ENCODE peak calls at places on chromosomes 11 and 22, in ten cellular contexts. S is endothelial cell of umbilical vein, P is prostate gland, G is A549, C is ovary, B is HCT116, F is body of pancreas, W is transverse colon, Y is stomach, I is gastrocnemius medialis. V is an unnamed sample.

GRCh38 chr22:43743131-43743530 is 69.0 kb downstream of the EFCAB6 start:
- DNase-seq in S (no peak), P (no peak), G (no peak), C (no peak), B (no peak), F (no peak), W (no peak), Y (no peak), I (no peak), V (no peak)

GRCh38 chr11:35182317-35182939 is 43.5 kb downstream of the CD44 start:
- DNase-seq in S (no peak), P (peak), G (no peak), C (no peak), B (no peak), F (no peak), W (no peak), Y (no peak), I (no peak), V (no peak)

GRCh38 chr11:2837096-2837601 is 48.4 kb downstream of the CDKN1C start:
- DNase-seq in S (no peak), P (peak), G (peak), C (no peak), B (peak), F (peak), W (peak), Y (peak), I (peak), V (peak)

GRCh38 chr11:114785820-114786219 is 107.5 kb downstream of the NXPE2 start:
- DNase-seq in S (no peak), P (no peak), G (no peak), C (no peak), B (no peak), F (no peak), W (no peak), Y (no peak), I (no peak), V (no peak)

GRCh38 chr22:50041361-50042065 is 16.6 kb downstream of the TTLL8 start:
- DNase-seq in S (no peak), P (no peak), G (no peak), C (no peak), B (no peak), F (no peak), W (no peak), Y (no peak), I (no peak), V (no peak)

GRCh38 chr11:8597182-8597581 is 3.2 kb upstream of the STK33 start:
- DNase-seq in S (no peak), P (no peak), G (peak), C (no peak), B (no peak), F (no peak), W (no peak), Y (no peak), I (no peak), V (no peak)

GRCh38 chr11:71379722-71380121 is 68.5 kb downstream of the DHCR7 start:
- DNase-seq in S (no peak), P (no peak), G (no peak), C (no peak), B (no peak), F (no peak), W (no peak), Y (no peak), I (no peak), V (no peak)

GRCh38 chr11:50187220-50187619 is 154.5 kb downstream of the OR4C45 start:
- DNase-seq in S (no peak), P (no peak), G (no peak), C (no peak), B (no peak), F (no peak), W (no peak), Y (no peak), I (no peak), V (no peak)

GRCh38 chr11:76863196-76863777 is 2.6 kb downstream of the ACER3 start:
- DNase-seq in S (no peak), P (no peak), G (no peak), C (no peak), B (no peak), F (no peak), W (peak), Y (no peak), I (no peak), V (peak)

DNA sequence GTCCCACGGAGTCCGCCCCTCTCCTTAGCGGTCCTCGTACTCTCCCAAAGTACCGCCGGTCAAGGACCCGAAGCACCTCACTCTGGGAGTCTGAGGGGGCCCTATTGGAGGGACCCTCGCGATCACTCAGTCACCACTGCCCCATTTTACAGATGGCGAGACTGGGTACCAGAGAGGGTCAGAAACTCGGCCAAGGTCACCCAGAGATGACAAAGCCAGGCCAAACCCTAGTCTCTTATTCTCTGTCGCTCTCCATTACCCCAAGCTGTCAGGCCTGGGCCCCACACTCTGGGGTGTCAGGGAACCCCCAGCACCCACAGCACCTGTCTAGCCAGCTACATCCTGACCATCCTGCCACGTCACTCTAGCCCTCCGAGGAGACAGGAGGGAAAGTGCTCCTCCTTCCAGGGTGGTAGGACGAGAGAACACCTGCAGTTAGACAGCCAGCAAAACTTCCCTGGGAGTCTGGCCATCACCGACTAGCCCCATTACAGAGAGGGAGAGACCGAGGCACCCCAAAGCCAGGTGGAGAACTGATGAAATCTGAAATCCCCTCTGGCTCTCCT is 1.4 kb upstream of the KCNJ4 start:
- DNase-seq in S (no peak), P (no peak), G (no peak), C (no peak), B (no peak), F (no peak), W (no peak), Y (no peak), I (no peak), V (no peak)
- H3K4me3 ChIP-seq in S (no peak), P (no peak), G (peak), C (no peak), B (no peak), F (no peak), W (no peak), Y (peak), I (no peak), V (no peak)

DNA sequence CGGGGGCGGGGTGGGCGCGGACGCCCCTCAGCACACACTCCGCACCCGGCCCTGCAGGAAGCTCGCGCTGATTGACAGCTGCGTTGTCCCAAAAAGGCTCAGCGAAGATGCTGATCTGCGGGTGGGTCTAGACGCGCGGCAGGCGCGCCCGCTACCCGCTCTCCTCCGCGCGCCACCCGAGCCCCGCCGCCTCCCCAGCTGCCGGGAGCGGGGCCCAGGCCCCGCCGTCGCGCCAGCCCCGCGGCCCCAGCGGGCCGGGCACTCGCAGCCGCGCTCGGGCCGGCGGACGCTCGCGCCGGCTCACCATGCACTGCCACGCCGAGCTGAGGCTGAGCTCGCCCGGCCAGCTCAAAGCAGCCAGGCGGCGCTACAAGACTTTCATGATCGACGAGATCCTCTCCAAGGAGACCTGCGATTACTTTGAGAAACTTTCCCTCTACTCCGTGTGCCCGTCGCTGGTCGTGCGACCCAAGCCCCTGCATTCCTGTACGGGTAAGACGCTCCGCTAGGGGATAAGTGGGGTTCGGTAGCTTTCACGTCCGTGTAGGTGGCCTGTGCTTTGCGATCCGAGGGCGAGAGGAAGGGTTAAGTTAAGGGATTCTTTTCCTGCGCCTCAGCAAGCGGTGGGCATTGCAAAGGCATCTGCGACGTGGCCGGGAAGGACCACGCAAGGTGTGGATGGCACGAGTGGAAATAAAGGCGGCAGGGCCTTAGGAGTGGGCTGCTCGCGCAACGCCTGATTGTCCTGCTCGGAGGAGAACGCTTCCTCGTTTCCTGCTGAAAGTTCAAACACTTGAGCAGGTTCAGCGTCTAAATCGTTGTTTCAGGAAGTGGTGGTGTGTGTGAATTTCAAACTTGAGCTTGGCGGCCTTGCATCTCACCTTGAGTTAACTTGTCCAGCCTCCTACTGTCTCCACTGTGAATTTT is at the start of gene BARX2:
- DNase-seq in S (peak), P (peak), G (peak), C (no peak), B (peak), F (peak), W (peak), Y (peak), I (no peak), V (no peak)
- TF ChIP-seq CTCF in S (peak), P (no peak), G (peak), C (no peak), B (peak), F (peak), W (peak), Y (peak), I (no peak), V (no peak)

DNA sequence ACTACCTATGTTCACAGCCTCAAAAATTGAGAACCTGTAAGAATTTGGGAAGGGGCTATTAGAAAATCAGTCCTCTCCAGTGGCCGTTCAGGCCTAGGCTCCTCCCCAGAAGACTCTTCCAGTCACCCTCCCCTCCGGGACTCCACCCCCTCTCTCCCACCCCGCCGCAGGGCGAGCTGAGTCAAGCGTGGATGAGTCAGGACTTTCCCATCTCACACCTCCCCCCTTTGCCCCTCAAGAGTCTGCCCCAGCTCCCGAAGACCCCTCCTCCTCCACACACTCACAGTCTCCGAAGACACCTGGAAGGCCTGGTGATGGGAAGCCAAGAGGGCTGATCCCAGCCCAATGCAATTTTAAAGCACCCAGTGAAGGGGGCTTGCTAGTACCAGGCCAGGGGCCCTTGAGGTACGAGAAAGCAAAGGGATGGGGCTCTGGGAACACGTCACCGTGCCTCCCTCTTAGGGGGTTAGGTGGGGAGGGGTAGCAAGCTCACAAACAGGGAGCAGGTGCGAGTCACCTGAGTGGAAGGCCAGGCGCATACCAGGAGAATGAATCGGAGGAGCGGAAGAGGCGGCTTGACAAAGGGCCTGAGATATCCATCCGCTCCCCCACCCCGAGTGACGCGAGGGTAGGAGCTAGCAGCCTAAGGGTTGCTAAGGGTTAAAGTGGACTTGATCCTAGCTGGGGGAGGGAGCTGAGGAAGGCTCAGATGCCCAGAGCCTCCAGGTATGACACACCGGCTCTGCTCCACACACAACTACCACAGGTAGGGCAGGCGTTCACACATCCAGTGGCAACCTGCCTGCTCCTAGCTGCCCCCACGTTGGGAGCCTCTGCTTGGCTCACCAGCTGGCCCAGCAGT is 13.6 kb downstream of the BCL9L start:
- DNase-seq in S (peak), P (peak), G (peak), C (peak), B (peak), F (peak), W (peak), Y (no peak), I (peak), V (peak)
- TF ChIP-seq POLR2A in S (no peak), P (peak), G (no peak), C (peak), B (peak), F (peak), W (no peak), Y (no peak), I (peak), V (no peak)

GRCh38 chr11:45664376-45665205 is 831 bp downstream of the CHST1 start:
- DNase-seq in S (no peak), P (no peak), G (no peak), C (peak), B (no peak), F (no peak), W (no peak), Y (no peak), I (no peak), V (no peak)

GRCh38 chr11:45665206-45665932 is at the start of gene CHST1:
- DNase-seq in S (peak), P (peak), G (peak), C (peak), B (no peak), F (peak), W (peak), Y (peak), I (peak), V (no peak)

GRCh38 chr11:45662096-45662664 is 3.2 kb downstream of the CHST1 start:
- DNase-seq in S (no peak), P (no peak), G (no peak), C (no peak), B (no peak), F (no peak), W (no peak), Y (no peak), I (no peak), V (no peak)

GRCh38 chr11:45662665-45663485 is 2.5 kb downstream of the CHST1 start:
- DNase-seq in S (peak), P (no peak), G (peak), C (no peak), B (no peak), F (no peak), W (no peak), Y (no peak), I (no peak), V (no peak)

DNA sequence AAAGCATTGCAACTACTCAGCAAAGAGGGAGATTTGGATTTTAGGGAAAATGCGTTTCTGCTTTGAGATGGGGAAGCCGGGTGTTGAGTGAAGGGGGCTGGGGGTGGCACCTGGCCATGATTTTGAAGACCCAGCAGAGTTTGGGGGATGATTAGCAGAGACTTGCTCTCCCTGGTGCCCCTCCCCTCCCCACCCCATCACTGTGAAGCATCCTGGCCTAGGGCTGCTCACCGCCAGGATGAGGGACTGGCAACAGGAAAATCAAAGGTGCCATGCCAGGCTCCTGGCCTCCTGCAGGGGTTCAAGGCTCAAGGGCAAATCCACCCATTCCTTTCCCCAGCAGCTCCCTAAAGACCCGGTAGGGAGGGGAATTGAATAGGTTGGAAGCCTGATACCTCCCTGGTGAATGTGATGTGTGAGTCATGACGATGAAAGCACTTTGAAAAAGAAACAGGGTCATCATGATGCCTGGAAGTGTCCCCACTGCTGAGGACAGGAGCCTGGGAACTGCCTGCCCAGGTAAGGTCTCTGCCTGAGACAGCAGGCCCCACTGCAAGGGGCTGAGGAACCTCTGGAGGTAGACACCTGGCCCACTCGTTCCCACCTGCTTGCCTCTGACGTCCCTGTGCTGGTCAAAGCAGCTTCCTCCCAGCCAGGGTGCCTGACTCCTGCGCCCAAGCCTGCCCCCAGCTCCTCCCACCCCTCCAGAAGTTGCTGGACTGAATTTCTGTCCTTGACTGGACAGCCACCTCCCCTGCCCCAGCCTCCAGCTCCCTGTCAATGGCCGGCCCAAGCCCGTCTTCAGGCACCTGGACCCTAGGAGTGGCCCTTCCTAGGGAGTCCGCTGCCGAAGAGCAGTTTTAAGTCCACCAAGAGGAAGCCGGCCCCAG is 1.7 kb downstream of the CHST1 start:
- DNase-seq in S (no peak), P (no peak), G (no peak), C (no peak), B (no peak), F (no peak), W (no peak), Y (no peak), I (no peak), V (no peak)
- H3K4me3 ChIP-seq in S (peak), P (no peak), G (peak), C (peak), B (no peak), F (no peak), W (peak), Y (peak), I (peak), V (no peak)

DNA sequence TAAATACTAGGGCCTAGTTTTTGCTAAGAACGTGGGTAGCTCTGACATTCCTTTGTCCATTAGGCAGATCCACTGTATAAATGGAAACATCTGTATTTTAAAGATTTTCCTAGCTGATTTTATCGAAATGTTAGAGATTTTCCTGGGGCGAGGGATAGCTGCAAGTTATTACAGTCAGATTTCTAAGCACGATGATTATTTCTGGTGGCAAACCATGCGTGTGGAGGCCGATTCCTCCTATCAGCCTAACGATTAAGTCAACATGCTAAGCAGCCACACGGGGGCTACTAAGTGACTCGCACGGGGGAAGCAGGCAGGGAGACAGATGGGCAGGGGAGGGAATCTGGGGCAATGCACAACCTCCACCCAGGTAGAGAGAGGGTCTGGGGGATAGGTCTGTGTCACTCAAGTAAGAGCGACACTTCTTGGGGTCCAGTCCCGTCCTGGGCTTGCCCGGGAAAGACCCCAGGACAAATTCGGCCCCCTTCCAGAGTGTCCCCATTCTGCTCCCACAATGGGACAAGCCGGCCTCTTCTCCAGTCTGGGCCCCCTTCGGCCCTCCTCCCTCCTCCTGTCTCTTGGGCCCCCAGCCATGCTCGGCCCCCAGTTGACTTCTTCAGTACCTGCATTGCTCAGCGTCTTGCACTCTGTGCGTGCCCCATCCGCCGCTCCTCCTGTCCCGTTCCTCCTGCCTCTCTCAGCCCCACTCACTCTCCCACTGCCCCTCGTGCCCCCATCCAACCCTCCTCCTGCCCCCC is 571 bp downstream of the C11orf24 start:
- DNase-seq in S (peak), P (no peak), G (peak), C (no peak), B (peak), F (peak), W (peak), Y (peak), I (peak), V (peak)
- TF ChIP-seq CTCF in S (peak), P (no peak), G (peak), C (peak), B (peak), F (peak), W (peak), Y (no peak), I (peak), V (no peak)

GRCh38 chr11:33161120-33162005 is at the start of gene CSTF3:
- DNase-seq in S (peak), P (peak), G (peak), C (peak), B (peak), F (peak), W (peak), Y (peak), I (peak), V (peak)
- TF ChIP-seq POLR2A in S (peak), P (peak), G (peak), C (peak), B (peak), F (peak), W (peak), Y (no peak), I (peak), V (no peak)